ENCODE peak calls at places on chromosome 15, in seven cellular contexts. B is GM12878, T is HepG2, I is GM12892, Y is GM12891, X is SK-N-SH, V is H1. Z is an unnamed sample.

GRCh38 chr15:58501636-58502178 is 69.9 kb downstream of the LIPC start:
- DNase-seq in B (no peak), T (no peak), I (no peak), Y (no peak), X (no peak), V (no peak), Z (no peak)

GRCh38 chr15:26772588-26773484 is at the start of gene GABRB3:
- DNase-seq in B (no peak), T (no peak), I (no peak), Y (no peak), X (peak), V (peak), Z (no peak)

GRCh38 chr15:48451736-48452135 is 120.5 kb downstream of the DUT start:
- DNase-seq in B (no peak), T (no peak), I (no peak), Y (no peak), X (no peak), V (no peak), Z (no peak)

GRCh38 chr15:62732078-62732477 is 310.5 kb upstream of the TPM1 start:
- DNase-seq in B (no peak), T (no peak), I (no peak), Y (no peak), X (no peak), V (no peak), Z (no peak)

GRCh38 chr15:90376789-90377188 is 11.3 kb upstream of the IQGAP1 start:
- DNase-seq in B (no peak), T (no peak), I (no peak), Y (no peak), X (no peak), V (no peak), Z (no peak)

GRCh38 chr15:96470682-96471290 is 140.3 kb downstream of the NR2F2 start:
- DNase-seq in B (no peak), T (no peak), I (no peak), Y (no peak), X (no peak), V (no peak), Z (no peak)

GRCh38 chr15:75031773-75032302 is 8.4 kb downstream of the PPCDC start:
- DNase-seq in B (no peak), T (no peak), I (no peak), Y (no peak), X (no peak), V (no peak), Z (no peak)

GRCh38 chr15:68341851-68342336 is 64.3 kb downstream of the FEM1B start:
- DNase-seq in B (no peak), T (no peak), I (no peak), Y (no peak), X (no peak), V (no peak), Z (no peak)

GRCh38 chr15:99087405-99087943 is 17.4 kb upstream of the SYNM start:
- DNase-seq in B (no peak), T (no peak), I (no peak), Y (no peak), X (no peak), V (no peak), Z (no peak)

GRCh38 chr15:39391230-39391629 is 189.6 kb upstream of the THBS1 start:
- DNase-seq in B (no peak), T (no peak), I (no peak), Y (no peak), X (peak), V (no peak), Z (no peak)

GRCh38 chr15:48283361-48284157 is 47.7 kb upstream of the DUT start:
- DNase-seq in B (no peak), T (peak), I (no peak), Y (no peak), X (no peak), V (no peak), Z (no peak)

GRCh38 chr15:32856753-32857152 is 138.9 kb downstream of the GREM1 start:
- DNase-seq in B (no peak), T (no peak), I (no peak), Y (no peak), X (no peak), V (no peak), Z (no peak)

GRCh38 chr15:67838789-67839332 is 984 bp downstream of the RNU6-1 start:
- DNase-seq in B (no peak), T (peak), I (no peak), Y (no peak), X (peak), V (peak), Z (no peak)

GRCh38 chr15:66938114-66938830 is 127.1 kb upstream of the SMAD3 start:
- DNase-seq in B (no peak), T (peak), I (no peak), Y (no peak), X (no peak), V (no peak), Z (no peak)

GRCh38 chr15:71647479-71647792 is 162.9 kb upstream of the NR2E3 start:
- DNase-seq in B (no peak), T (no peak), I (no peak), Y (no peak), X (no peak), V (no peak), Z (no peak)

GRCh38 chr15:51861557-51862350 is 32.3 kb downstream of the TMOD3 start:
- DNase-seq in B (no peak), T (no peak), I (no peak), Y (no peak), X (no peak), V (no peak), Z (no peak)

GRCh38 chr15:67823371-67824156 is 1.7 kb upstream of the SKOR1 start:
- DNase-seq in B (no peak), T (no peak), I (no peak), Y (no peak), X (peak), V (peak), Z (no peak)

GRCh38 chr15:83491486-83491885 is 44.3 kb downstream of the SH3GL3 start:
- DNase-seq in B (no peak), T (no peak), I (no peak), Y (no peak), X (no peak), V (no peak), Z (no peak)

GRCh38 chr15:77773003-77773402 is 140.3 kb upstream of the LINGO1 start:
- DNase-seq in B (no peak), T (no peak), I (no peak), Y (no peak), X (no peak), V (no peak), Z (no peak)

GRCh38 chr15:64412216-64412615 is 24.6 kb downstream of the TRIP4 start:
- DNase-seq in B (no peak), T (no peak), I (no peak), Y (no peak), X (no peak), V (no peak), Z (no peak)

GRCh38 chr15:64010719-64011118 is 35.6 kb downstream of the DAPK2 start:
- DNase-seq in B (peak), T (no peak), I (peak), Y (peak), X (no peak), V (no peak), Z (peak)

GRCh38 chr15:72342385-72342784 is 22.4 kb upstream of the CELF6 start:
- DNase-seq in B (no peak), T (peak), I (no peak), Y (no peak), X (peak), V (peak), Z (peak)

GRCh38 chr15:55282284-55282833 is 7.3 kb downstream of the RAB27A start:
- DNase-seq in B (no peak), T (no peak), I (no peak), Y (no peak), X (peak), V (no peak), Z (peak)

GRCh38 chr15:31758126-31758525 is 272.2 kb upstream of the CHRNA7 start:
- DNase-seq in B (peak), T (no peak), I (no peak), Y (no peak), X (peak), V (no peak), Z (peak)

GRCh38 chr15:76555247-76555646 is 218.7 kb downstream of the ISL2 start:
- DNase-seq in B (no peak), T (no peak), I (no peak), Y (no peak), X (no peak), V (no peak), Z (no peak)

GRCh38 chr15:96243701-96244100 is 86.8 kb upstream of the NR2F2 start:
- DNase-seq in B (no peak), T (no peak), I (no peak), Y (no peak), X (no peak), V (no peak), Z (no peak)

GRCh38 chr15:100215843-100216169 is 126.0 kb downstream of the ADAMTS17 start:
- DNase-seq in B (no peak), T (no peak), I (no peak), Y (no peak), X (no peak), V (no peak), Z (no peak)

GRCh38 chr15:45087513-45087912 is 26.5 kb downstream of the DUOX2 start:
- DNase-seq in B (no peak), T (peak), I (no peak), Y (no peak), X (no peak), V (no peak), Z (peak)

GRCh38 chr15:78680416-78681068 is 39.5 kb upstream of the CHRNB4 start:
- DNase-seq in B (no peak), T (no peak), I (no peak), Y (no peak), X (no peak), V (no peak), Z (no peak)

GRCh38 chr15:55289011-55289572 is 521 bp downstream of the RAB27A start:
- DNase-seq in B (no peak), T (peak), I (no peak), Y (no peak), X (no peak), V (peak), Z (peak)

DNA sequence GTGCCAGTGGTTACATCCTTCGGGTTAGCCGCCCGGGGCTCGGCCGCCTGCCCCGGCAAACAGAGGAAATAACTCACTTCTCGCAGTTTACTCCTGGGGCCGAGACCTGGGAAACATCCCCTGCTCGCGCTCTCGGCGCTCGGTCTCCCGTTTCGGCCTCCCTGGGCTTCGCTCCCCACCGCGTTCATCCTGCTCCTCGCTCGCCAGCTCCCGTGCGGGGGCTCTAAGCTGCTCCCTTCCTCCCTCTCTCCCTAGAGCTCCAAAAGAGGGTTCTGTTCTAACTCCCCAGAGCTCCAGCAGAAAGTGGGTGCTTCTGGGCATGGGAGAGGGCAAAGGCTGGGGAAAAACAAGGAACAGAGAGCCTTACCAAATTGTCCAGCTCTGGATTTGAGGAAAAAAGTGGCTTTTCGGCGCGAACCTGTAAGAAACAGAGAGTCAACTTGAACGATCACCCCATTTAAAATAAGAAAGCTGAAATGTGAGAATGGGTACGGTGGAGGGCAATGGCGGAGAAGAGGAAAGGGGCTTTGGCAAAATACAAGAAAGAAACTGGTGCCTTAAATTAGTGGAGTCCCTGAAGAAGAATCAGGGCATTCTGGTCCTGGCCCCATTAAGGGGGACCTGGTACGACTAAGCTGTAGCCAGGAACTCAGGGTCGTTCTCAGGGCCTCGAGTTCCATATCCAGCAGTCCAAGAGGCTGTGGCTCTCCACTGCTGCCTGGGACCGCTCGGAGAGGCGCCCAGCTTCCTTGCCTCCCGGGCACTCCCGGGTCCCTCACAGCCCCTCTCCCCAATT is 5.0 kb downstream of the MEIS2 start:
- DNase-seq in B (no peak), T (no peak), I (no peak), Y (no peak), X (peak), V (peak), Z (no peak)
- TF ChIP-seq TAF1 in B (no peak), T (no peak), I (no peak), Y (no peak), X (no peak), V (no peak), Z (no peak)

GRCh38 chr15:40763801-40764765 is at the start of gene GCHFR:
- DNase-seq in B (no peak), T (peak), I (peak), Y (peak), X (peak), V (peak), Z (peak)
- TF ChIP-seq TAF1 in B (no peak), T (peak), I (no peak), Y (no peak), X (no peak), V (peak), Z (peak)

GRCh38 chr15:47185222-47185800 is 532.0 kb upstream of the SEMA6D start:
- DNase-seq in B (no peak), T (no peak), I (no peak), Y (no peak), X (no peak), V (no peak), Z (no peak)
- TF ChIP-seq TAF1 in B (no peak), T (no peak), I (no peak), Y (no peak), X (no peak), V (no peak), Z (no peak)

DNA sequence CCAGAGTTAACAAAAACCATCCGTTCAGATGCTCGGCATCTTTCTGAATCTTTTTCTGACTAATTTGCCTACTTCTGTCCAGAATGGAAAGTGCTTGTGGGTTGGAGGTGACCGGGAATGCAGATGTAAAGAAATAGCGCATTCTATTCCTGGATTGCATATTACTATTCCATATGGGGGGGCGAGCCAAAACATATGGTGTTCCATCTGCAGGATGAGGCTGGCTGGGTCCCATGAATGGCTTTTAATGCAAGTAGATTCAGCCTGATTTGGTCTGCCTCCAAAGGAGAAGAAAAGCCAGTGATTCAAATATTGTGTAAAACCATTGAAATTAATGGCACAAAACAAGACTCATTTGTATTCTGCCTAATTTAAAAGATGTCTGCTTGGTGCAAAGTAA is 98.9 kb downstream of the ST8SIA2 start:
- DNase-seq in B (no peak), T (no peak), I (no peak), Y (no peak), X (no peak), V (no peak), Z (no peak)
- TF ChIP-seq TAF1 in B (no peak), T (no peak), I (no peak), Y (no peak), X (no peak), V (no peak), Z (no peak)

Z was measured in K562.